ENCODE peak calls at places on chromosome 22, in four cellular contexts. G, W, F and X are unnamed samples.

GRCh38 chr22:30998329-30998728 is 29.3 kb downstream of the TUG1 start:
- DNase-seq in G (no peak), F (no peak), W (no peak), X (no peak)

GRCh38 chr22:24521791-24522245 is 26.7 kb downstream of the UPB1 start:
- DNase-seq in G (peak; percentile 61), W (no peak), F (peak; percentile 57), X (no peak)

GRCh38 chr22:45866398-45867117 is 110.4 kb downstream of the WNT7B start:
- DNase-seq in F (no peak), W (no peak), G (peak; percentile 48), X (no peak)

GRCh38 chr22:30667092-30667485 is 586 bp downstream of the DUSP18 start:
- DNase-seq in F (no peak), G (no peak), W (no peak), X (no peak)

GRCh38 chr22:29945435-29945834 is 62.5 kb downstream of the MTMR3 start:
- DNase-seq in W (no peak), F (no peak), G (no peak), X (no peak)

GRCh38 chr22:31278643-31279326 is 13.5 kb downstream of the PIK3IP1 start:
- DNase-seq in W (peak; percentile 51), F (no peak), G (no peak), X (no peak)

GRCh38 chr22:29509815-29510214 is 29.8 kb downstream of the NEFH start:
- DNase-seq in W (no peak), G (no peak), F (no peak), X (no peak)

GRCh38 chr22:44037519-44038370 is 13.6 kb downstream of the PARVB start:
- DNase-seq in W (no peak), F (no peak), G (no peak), X (no peak)

GRCh38 chr22:19965771-19966709 is 24.4 kb upstream of the TXNRD2 start:
- DNase-seq in W (no peak), F (no peak), G (peak; percentile 68), X (no peak)

GRCh38 chr22:26259510-26259909 is 90.2 kb downstream of the SEZ6L start:
- DNase-seq in F (no peak), W (no peak), G (peak; percentile 81), X (no peak)

GRCh38 chr22:45268958-45269844 is 15.5 kb upstream of the UPK3A start:
- DNase-seq in W (peak; percentile 95), G (peak; percentile 91), F (peak; percentile 78), X (peak; percentile 93)

DNA sequence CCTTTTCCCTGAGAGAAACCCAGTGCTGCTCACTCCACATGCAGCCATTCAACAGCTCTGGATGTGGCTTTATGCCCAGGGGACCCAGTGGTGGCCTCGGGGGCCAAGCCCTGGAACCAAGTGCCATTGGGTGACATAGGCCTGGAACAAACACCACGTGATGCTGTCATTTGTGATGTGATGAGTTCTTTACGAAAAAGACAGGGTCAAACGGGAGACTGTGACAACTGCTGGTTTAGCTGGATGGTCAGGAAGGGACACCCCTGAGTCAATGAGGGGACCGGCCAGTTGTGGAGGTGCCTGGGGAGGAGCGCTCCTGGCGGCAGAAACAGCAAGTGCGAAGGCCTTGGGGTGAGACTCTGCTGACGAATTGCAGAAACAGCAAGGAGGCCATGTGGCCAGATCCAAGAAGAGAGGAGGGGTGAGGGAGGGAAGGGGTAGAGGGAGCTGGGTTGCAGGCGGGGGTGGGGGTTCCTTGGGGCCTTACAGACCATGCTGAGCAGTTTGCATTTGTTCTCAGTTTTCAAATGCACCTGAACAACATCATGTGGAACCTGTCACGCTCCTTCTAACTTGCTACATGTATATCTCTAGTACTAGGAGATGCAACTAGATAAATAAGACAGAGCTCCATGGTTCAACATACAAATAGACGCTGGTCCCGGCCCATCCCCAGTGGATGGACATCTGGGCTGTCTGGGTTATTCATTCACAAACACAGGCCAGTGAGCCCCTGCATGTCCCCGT is 56.1 kb downstream of the IGLL5 start:
- DNase-seq in G (peak; percentile 14), W (no peak), F (no peak), X (peak; percentile 21)
- TF ChIP-seq CTCF in G (no peak), W (no peak), F (no peak), X (no peak)

GRCh38 chr22:35641494-35642120 is 6.6 kb upstream of the APOL6 start:
- DNase-seq in W (no peak), F (no peak), G (no peak), X (no peak)

GRCh38 chr22:35643991-35644390 is 4.3 kb upstream of the APOL6 start:
- DNase-seq in W (no peak), F (no peak), G (no peak), X (peak; percentile 20)

GRCh38 chr22:35638408-35638807 is 9.8 kb upstream of the APOL6 start:
- DNase-seq in F (no peak), W (no peak), G (no peak), X (no peak)

GRCh38 chr22:35645646-35646045 is 2.6 kb upstream of the APOL6 start:
- DNase-seq in F (no peak), G (no peak), W (no peak), X (peak; percentile 29)

GRCh38 chr22:35642305-35642741 is 5.9 kb upstream of the APOL6 start:
- DNase-seq in F (no peak), G (no peak), W (no peak), X (peak; percentile 16)
- TF ChIP-seq CTCF in F (no peak), G (no peak), W (no peak), X (no peak)

GRCh38 chr22:35369996-35370395 is 10.9 kb upstream of the HMOX1 start:
- DNase-seq in F (no peak), G (no peak), W (no peak), X (no peak)

GRCh38 chr22:35363571-35364086 is 17.3 kb upstream of the HMOX1 start:
- DNase-seq in F (no peak), G (no peak), W (no peak), X (no peak)

GRCh38 chr22:35368386-35368785 is 12.5 kb upstream of the HMOX1 start:
- DNase-seq in F (no peak), W (no peak), G (no peak), X (no peak)

GRCh38 chr22:35367331-35367886 is 13.5 kb upstream of the HMOX1 start:
- DNase-seq in G (no peak), W (no peak), F (no peak), X (no peak)
- TF ChIP-seq CTCF in G (no peak), W (no peak), F (no peak), X (no peak)

GRCh38 chr22:41830174-41830573 is 2.7 kb upstream of the SREBF2 start:
- DNase-seq in W (no peak), G (peak; percentile 20), F (no peak), X (no peak)
- TF ChIP-seq CTCF in W (no peak), G (no peak), F (no peak), X (no peak)

GRCh38 chr22:39185601-39186012 is 33.1 kb upstream of the CBX7 start:
- DNase-seq in F (no peak), W (no peak), G (no peak), X (no peak)
- TF ChIP-seq CTCF in F (no peak), W (no peak), G (no peak), X (no peak)

GRCh38 chr22:22424210-22424800 is 84.2 kb downstream of the ZNF280B start:
- DNase-seq in W (no peak), G (peak; percentile 54), F (no peak), X (no peak)
- TF ChIP-seq CTCF in W (no peak), G (no peak), F (no peak), X (no peak)

GRCh38 chr22:22856364-22856763 is 31.3 kb upstream of the IGLL5 start:
- DNase-seq in F (no peak), W (no peak), G (no peak), X (no peak)

GRCh38 chr22:22855085-22855484 is 32.5 kb upstream of the IGLL5 start:
- DNase-seq in W (no peak), F (no peak), G (no peak), X (no peak)

GRCh38 chr22:22854466-22854865 is 33.1 kb upstream of the IGLL5 start:
- DNase-seq in W (no peak), F (no peak), G (no peak), X (no peak)

GRCh38 chr22:22856885-22857606 is 30.6 kb upstream of the IGLL5 start:
- DNase-seq in G (no peak), F (no peak), W (no peak), X (no peak)

GRCh38 chr22:22855617-22856308 is 31.9 kb upstream of the IGLL5 start:
- DNase-seq in W (peak; percentile 16), G (peak; percentile 64), F (no peak), X (no peak)
- TF ChIP-seq CTCF in W (peak; percentile 37), G (peak; percentile 46), F (no peak), X (peak; percentile 23)

GRCh38 chr22:50221410-50222300 is 20.8 kb downstream of the SELENOO start:
- DNase-seq in W (no peak), G (no peak), F (no peak), X (no peak)
- TF ChIP-seq CTCF in W (no peak), G (no peak), F (no peak), X (no peak)

GRCh38 chr22:50581950-50582561 is 593 bp downstream of the CHKB start:
- DNase-seq in F (peak; percentile 55), G (no peak), W (no peak), X (peak; percentile 18)

GRCh38 chr22:50585238-50585637 is 2.6 kb upstream of the CHKB start:
- DNase-seq in G (no peak), F (no peak), W (no peak), X (no peak)

GRCh38 chr22:50584106-50585096 is 1.8 kb upstream of the CHKB start:
- DNase-seq in F (no peak), W (no peak), G (no peak), X (no peak)

GRCh38 chr22:50582562-50583293 is at the start of gene CHKB:
- DNase-seq in G (peak; percentile 99), W (peak; percentile 97), F (peak; percentile 99), X (peak; percentile 98)

DNA sequence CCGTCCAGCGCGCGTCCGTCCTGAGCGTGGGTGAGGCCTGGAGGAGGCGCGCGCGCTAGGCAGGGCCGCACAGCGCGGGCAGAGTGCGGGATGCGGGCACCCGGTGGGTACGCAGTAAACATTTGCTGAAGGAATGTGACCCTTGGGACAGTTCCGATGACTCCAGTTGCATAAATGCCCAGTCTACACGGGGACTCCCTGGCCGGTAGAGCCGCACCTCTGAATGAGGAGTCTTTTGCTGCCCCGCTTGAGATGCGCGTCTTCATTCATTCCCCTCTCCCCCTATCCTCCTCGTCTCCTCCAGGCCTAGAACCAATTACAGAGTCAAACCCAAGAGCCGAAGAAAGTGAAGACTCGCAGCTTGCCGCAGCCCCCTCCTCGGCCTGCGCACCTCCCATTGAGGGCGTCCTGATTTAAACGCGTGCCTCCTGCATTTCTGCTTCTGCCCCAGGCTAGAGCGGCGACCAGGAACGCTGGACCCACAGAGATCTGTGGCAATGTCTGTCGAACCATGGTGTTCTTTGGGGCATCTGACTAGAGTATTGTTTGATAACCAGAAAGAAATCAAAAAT is 731 bp upstream of the CHKB start:
- DNase-seq in W (no peak), G (no peak), F (no peak), X (no peak)
- TF ChIP-seq CTCF in W (peak; percentile 13), G (no peak), F (no peak), X (no peak)